ENCODE peak calls at places on chromosome 6, in ten cellular contexts. I, E, B, V, K, N, F, H, J and Y are unnamed samples.
A peak's percentile ranks its signal among the peaks of the same experiment; 100 is the strongest.

GRCh38 chr6:134642217-134642616 is 307.7 kb downstream of the ALDH8A1 start:
- DNase-seq in I (no peak), E (no peak), B (no peak), V (no peak), K (peak; percentile 52), N (no peak), F (no peak), H (no peak), J (no peak), Y (no peak)

GRCh38 chr6:106527979-106528378 is 101.3 kb downstream of the RTN4IP1 start:
- DNase-seq in I (no peak), E (no peak), B (no peak), V (no peak), K (peak; percentile 89), N (no peak), F (no peak), H (no peak), J (no peak), Y (no peak)

GRCh38 chr6:163333038-163333437 is 81.5 kb upstream of the QKI start:
- DNase-seq in I (no peak), E (no peak), B (no peak), V (no peak), K (no peak), N (no peak), F (no peak), H (no peak), J (no peak), Y (no peak)

GRCh38 chr6:88722691-88723090 is 240.7 kb downstream of the RNGTT start:
- DNase-seq in I (no peak), E (no peak), B (no peak), V (no peak), K (no peak), N (no peak), F (no peak), H (no peak), J (no peak), Y (no peak)

GRCh38 chr6:153568601-153569000 is 437.5 kb upstream of the RGS17 start:
- DNase-seq in I (no peak), E (no peak), B (no peak), V (no peak), K (no peak), N (no peak), F (no peak), H (no peak), J (no peak), Y (no peak)

GRCh38 chr6:116246089-116246488 is 7.8 kb downstream of the TSPYL4 start:
- DNase-seq in I (no peak), E (no peak), B (no peak), V (no peak), K (no peak), N (no peak), F (no peak), H (no peak), J (no peak), Y (no peak)

GRCh38 chr6:14211596-14211961 is 94.0 kb downstream of the CD83 start:
- DNase-seq in I (no peak), E (peak; percentile 68), B (peak; percentile 41), V (peak; percentile 65), K (no peak), N (no peak), F (peak; percentile 72), H (peak; percentile 65), J (peak; percentile 37), Y (no peak)

GRCh38 chr6:133456439-133456838 is 215.3 kb downstream of the EYA4 start:
- DNase-seq in I (no peak), E (no peak), B (no peak), V (no peak), K (no peak), N (no peak), F (no peak), H (no peak), J (no peak), Y (no peak)

GRCh38 chr6:155493026-155493693 is 37.5 kb upstream of the NOX3 start:
- DNase-seq in I (no peak), E (no peak), B (no peak), V (no peak), K (no peak), N (no peak), F (no peak), H (no peak), J (no peak), Y (no peak)

GRCh38 chr6:122817362-122817761 is 28.3 kb downstream of the SMPDL3A start:
- DNase-seq in I (no peak), E (no peak), B (no peak), V (no peak), K (no peak), N (no peak), F (no peak), H (no peak), J (no peak), Y (no peak)

GRCh38 chr6:5644523-5645183 is 362.1 kb downstream of the NRN1 start:
- DNase-seq in I (no peak), E (no peak), B (no peak), V (no peak), K (peak; percentile 21), N (no peak), F (no peak), H (no peak), J (no peak), Y (no peak)

GRCh38 chr6:139919107-139920026 is 544.9 kb upstream of the CITED2 start:
- DNase-seq in I (no peak), E (no peak), B (no peak), V (no peak), K (no peak), N (no peak), F (no peak), H (no peak), J (no peak), Y (no peak)

GRCh38 chr6:109007521-109007920 is 87.1 kb downstream of the SESN1 start:
- DNase-seq in I (no peak), E (no peak), B (no peak), V (no peak), K (no peak), N (no peak), F (no peak), H (no peak), J (no peak), Y (no peak)

DNA sequence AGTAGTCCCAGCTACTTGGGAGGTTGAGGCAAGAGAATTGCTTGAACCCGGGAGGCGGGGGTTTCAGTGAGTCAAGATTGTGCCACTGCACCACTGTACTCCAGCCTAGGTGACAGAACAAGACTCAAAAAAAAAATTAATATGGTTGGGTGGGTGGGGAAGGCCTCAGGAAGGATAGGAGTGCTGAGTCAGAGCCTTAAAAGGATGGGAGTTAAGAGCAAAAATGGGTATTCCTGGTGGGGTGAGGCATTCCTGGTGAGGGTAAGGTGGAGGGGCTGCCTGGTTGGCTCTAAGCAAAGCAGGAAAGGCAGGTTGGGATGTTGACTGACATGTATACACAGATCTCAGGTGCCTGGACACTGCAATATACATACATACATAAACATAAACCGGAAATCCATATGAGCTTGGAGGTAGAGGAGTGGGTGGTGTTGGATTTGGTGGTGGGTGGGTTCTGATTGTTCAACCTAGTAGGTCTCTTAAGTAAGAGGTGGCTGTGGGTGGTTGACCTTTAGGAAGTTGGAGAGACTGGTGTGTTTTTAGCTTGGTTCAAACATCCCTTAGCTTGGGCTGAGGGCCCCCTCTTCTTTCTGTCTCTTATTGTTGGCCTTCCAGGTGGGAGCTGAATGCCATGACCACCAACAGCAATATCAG is 1.2 kb upstream of the RRP36 start:
- DNase-seq in I (no peak), E (no peak), B (no peak), V (no peak), K (no peak), N (no peak), F (no peak), H (no peak), J (no peak), Y (no peak)
- H3K36me3 ChIP-seq in I (peaks cover 25% of the 10 kb centered on the region), E (peaks cover 55% of the 10 kb centered on the region), B (peaks cover 68% of the 10 kb centered on the region), V (no peaks in the 10 kb centered on the region), K (peaks cover 7% of the 10 kb centered on the region), N (peaks cover 32% of the 10 kb centered on the region), F (peaks cover 42% of the 10 kb centered on the region), H (peaks cover 43% of the 10 kb centered on the region), J (no peaks in the 10 kb centered on the region), Y (peaks cover 51% of the 10 kb centered on the region)

GRCh38 chr6:167469655-167470054 is 144.8 kb downstream of the TTLL2 start:
- DNase-seq in I (no peak), E (no peak), B (no peak), V (no peak), K (no peak), N (no peak), F (peak; percentile 36), H (no peak), J (peak; percentile 42), Y (no peak)
- H3K9me3 ChIP-seq in I (no peaks in the 10 kb centered on the region), E (no peaks in the 10 kb centered on the region), B (no peaks in the 10 kb centered on the region), V (no peaks in the 10 kb centered on the region), K (peaks cover 24% of the 10 kb centered on the region), N (no peaks in the 10 kb centered on the region), F (no peaks in the 10 kb centered on the region), H (no peaks in the 10 kb centered on the region), J (no peaks in the 10 kb centered on the region), Y (no peaks in the 10 kb centered on the region)

DNA sequence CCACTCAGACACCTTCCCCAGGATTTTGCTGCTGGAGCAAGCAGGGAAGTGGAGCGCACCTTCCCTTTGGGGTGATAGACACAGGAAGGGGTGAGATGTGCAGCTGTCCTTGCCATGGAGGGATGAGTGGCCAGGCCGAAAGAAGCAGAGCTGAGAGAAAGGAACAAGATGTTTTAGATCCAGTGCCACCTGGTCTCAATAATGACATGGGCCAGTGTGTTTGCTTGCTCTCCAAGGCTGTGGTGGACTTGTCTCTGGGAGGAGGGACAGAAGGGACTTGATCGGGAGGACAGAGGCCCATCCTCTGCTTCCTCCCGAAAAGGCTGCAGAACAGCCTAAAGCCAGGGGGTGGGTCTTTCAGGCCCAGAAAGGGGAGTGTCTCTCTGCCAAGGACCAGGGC is 61.7 kb upstream of the CCDC167 start:
- DNase-seq in I (no peak), E (no peak), B (no peak), V (no peak), K (no peak), N (no peak), F (no peak), H (no peak), J (no peak), Y (no peak)
- H3K4me3 ChIP-seq in I (no peak overlapping the region), E (no peak overlapping the region), B (no peak overlapping the region), V (no peak overlapping the region), K (no peak overlapping the region), N (no peak overlapping the region), F (no peak overlapping the region), H (no peak overlapping the region), J (no peak overlapping the region), Y (no peak overlapping the region)

GRCh38 chr6:41083072-41083471 is 10.3 kb downstream of the NFYA start:
- DNase-seq in I (no peak), E (no peak), B (no peak), V (no peak), K (no peak), N (no peak), F (no peak), H (no peak), J (no peak), Y (no peak)
- H3K36me3 ChIP-seq in I (peaks cover 35% of the 10 kb centered on the region), E (peaks cover 97% of the 10 kb centered on the region), B (peaks cover 88% of the 10 kb centered on the region), V (no peaks in the 10 kb centered on the region), K (peaks cover 39% of the 10 kb centered on the region), N (peaks cover 27% of the 10 kb centered on the region), F (peaks cover 55% of the 10 kb centered on the region), H (peaks cover 91% of the 10 kb centered on the region), J (no peaks in the 10 kb centered on the region), Y (peaks cover 96% of the 10 kb centered on the region)

GRCh38 chr6:22880686-22881433 is 311.5 kb downstream of the HDGFL1 start:
- DNase-seq in I (no peak), E (no peak), B (no peak), V (no peak), K (peak; percentile 96), N (no peak), F (no peak), H (no peak), J (no peak), Y (no peak)
- H3K9me3 ChIP-seq in I (no peaks in the 10 kb centered on the region), E (no peaks in the 10 kb centered on the region), B (no peaks in the 10 kb centered on the region), V (no peaks in the 10 kb centered on the region), K (no peaks in the 10 kb centered on the region), N (no peaks in the 10 kb centered on the region), F (no peaks in the 10 kb centered on the region), H (no peaks in the 10 kb centered on the region), J (no peaks in the 10 kb centered on the region), Y (no peaks in the 10 kb centered on the region)